ENCODE peak calls at places on chromosomes 12 and 14, in seven cellular contexts. Y, Q, L, F, G, R and O are unnamed samples.

GRCh38 chr12:10540776-10541205 is 35.1 kb downstream of the EIF2S3B start:
- DNase-seq in Y (no peak), F (no peak), Q (no peak), G (no peak), R (no peak), L (no peak), O (no peak)

GRCh38 chr14:102138935-102139247 is 806 bp upstream of the WDR20 start:
- DNase-seq in G (no peak), Q (no peak), R (no peak), F (no peak), Y (no peak), L (no peak), O (no peak)

GRCh38 chr14:94407906-94408305 is 19.5 kb upstream of the SERPINA1 start:
- DNase-seq in Y (no peak), G (no peak), Q (no peak), R (no peak), F (no peak), L (no peak), O (no peak)

GRCh38 chr12:75334384-75335030 is at the start of gene GLIPR1L1:
- DNase-seq in L (peak), G (peak), F (peak), Y (peak), R (peak), Q (peak), O (peak)

GRCh38 chr12:41998451-41998850 is 146.2 kb downstream of the GXYLT1 start:
- DNase-seq in F (no peak), Q (no peak), Y (no peak), L (no peak), G (no peak), R (no peak), O (no peak)

GRCh38 chr12:3197131-3197818 is 120.1 kb downstream of the TSPAN9 start:
- DNase-seq in G (no peak), Q (no peak), F (no peak), Y (no peak), R (no peak), L (no peak), O (no peak)

GRCh38 chr14:35257809-35258208 is 34.4 kb upstream of the PSMA6 start:
- DNase-seq in G (no peak), Q (no peak), R (no peak), F (no peak), L (no peak), Y (no peak), O (no peak)

GRCh38 chr14:22849212-22849819 is 12.9 kb downstream of the MMP14 start:
- DNase-seq in R (no peak), Y (no peak), L (no peak), Q (no peak), G (peak), F (no peak), O (peak)

GRCh38 chr14:53569471-53569870 is 387.2 kb downstream of the BMP4 start:
- DNase-seq in R (no peak), Y (no peak), Q (no peak), G (no peak), L (no peak), F (no peak), O (no peak)

GRCh38 chr12:56188786-56189335 is 422 bp downstream of the SMARCC2 start:
- DNase-seq in R (peak), L (peak), Q (peak), Y (no peak), F (peak), G (no peak), O (peak)